ENCODE peak calls at places on chromosomes 2 and 18, in nine cellular contexts. One of them, this sample, is unnamed.

GRCh38 chr18:45628979-45629958 is 14.0 kb downstream of the SLC14A2 start:
- DNase-seq in left kidney: no peak
- DNase-seq in RCC 7860: no peak
- DNase-seq in PC-3: peak; percentile 4
- DNase-seq in COR-L47: no peak
- DNase-seq in caudate nucleus: no peak
- DNase-seq in activated naive CD8-positive, alpha-beta T cell treated with anti-CD3 and anti-CD28 coated beads for 36 hours: no peak
- DNase-seq in ELR: peak; percentile 52
- DNase-seq in A549: no peak
- DNase-seq in this sample: peak; percentile 68

GRCh38 chr2:98347298-98348065 is 1.2 kb downstream of the CNGA3 start:
- DNase-seq in left kidney: peak; percentile 24
- DNase-seq in RCC 7860: no peak
- DNase-seq in PC-3: no peak
- DNase-seq in COR-L47: no peak
- DNase-seq in caudate nucleus: no peak
- DNase-seq in activated naive CD8-positive, alpha-beta T cell treated with anti-CD3 and anti-CD28 coated beads for 36 hours: no peak
- DNase-seq in ELR: no peak
- DNase-seq in A549: no peak
- DNase-seq in this sample: no peak

GRCh38 chr2:215171151-215171550 is 32.7 kb upstream of the ABCA12 start:
- DNase-seq in left kidney: no peak
- DNase-seq in RCC 7860: no peak
- DNase-seq in PC-3: peak; percentile 53
- DNase-seq in COR-L47: peak; percentile 5
- DNase-seq in caudate nucleus: no peak
- DNase-seq in activated naive CD8-positive, alpha-beta T cell treated with anti-CD3 and anti-CD28 coated beads for 36 hours: no peak
- DNase-seq in ELR: peak; percentile 52
- DNase-seq in A549: no peak
- DNase-seq in this sample: peak; percentile 47

GRCh38 chr2:190844700-190845410 is 35.8 kb upstream of the GLS start:
- DNase-seq in left kidney: no peak
- DNase-seq in RCC 7860: peak; percentile 49
- DNase-seq in PC-3: no peak
- DNase-seq in COR-L47: no peak
- DNase-seq in caudate nucleus: no peak
- DNase-seq in activated naive CD8-positive, alpha-beta T cell treated with anti-CD3 and anti-CD28 coated beads for 36 hours: no peak
- DNase-seq in ELR: no peak
- DNase-seq in A549: no peak
- DNase-seq in this sample: no peak

GRCh38 chr18:6207119-6207518 is 207.6 kb downstream of the L3MBTL4 start:
- DNase-seq in left kidney: peak; percentile 11
- DNase-seq in RCC 7860: no peak
- DNase-seq in PC-3: peak; percentile 36
- DNase-seq in COR-L47: no peak
- DNase-seq in caudate nucleus: no peak
- DNase-seq in activated naive CD8-positive, alpha-beta T cell treated with anti-CD3 and anti-CD28 coated beads for 36 hours: no peak
- DNase-seq in ELR: no peak
- DNase-seq in A549: no peak
- DNase-seq in this sample: peak; percentile 9

GRCh38 chr2:144607899-144608477 is 88.1 kb upstream of the ZEB2 start:
- DNase-seq in left kidney: no peak
- DNase-seq in RCC 7860: no peak
- DNase-seq in PC-3: no peak
- DNase-seq in COR-L47: no peak
- DNase-seq in caudate nucleus: no peak
- DNase-seq in activated naive CD8-positive, alpha-beta T cell treated with anti-CD3 and anti-CD28 coated beads for 36 hours: no peak
- DNase-seq in ELR: no peak
- DNase-seq in A549: no peak
- DNase-seq in this sample: peak; percentile 48

GRCh38 chr2:44680983-44681481 is 260.5 kb upstream of the SIX3 start:
- DNase-seq in left kidney: peak; percentile 36
- DNase-seq in RCC 7860: no peak
- DNase-seq in PC-3: no peak
- DNase-seq in COR-L47: no peak
- DNase-seq in caudate nucleus: no peak
- DNase-seq in activated naive CD8-positive, alpha-beta T cell treated with anti-CD3 and anti-CD28 coated beads for 36 hours: no peak
- DNase-seq in ELR: no peak
- DNase-seq in A549: no peak
- DNase-seq in this sample: no peak

GRCh38 chr2:6824962-6825361 is 40.7 kb downstream of the CMPK2 start:
- DNase-seq in left kidney: no peak
- DNase-seq in RCC 7860: no peak
- DNase-seq in PC-3: no peak
- DNase-seq in COR-L47: no peak
- DNase-seq in caudate nucleus: no peak
- DNase-seq in activated naive CD8-positive, alpha-beta T cell treated with anti-CD3 and anti-CD28 coated beads for 36 hours: no peak
- DNase-seq in ELR: no peak
- DNase-seq in A549: no peak
- DNase-seq in this sample: peak; percentile 83

GRCh38 chr2:218322756-218323525 is 30.6 kb upstream of the TMBIM1 start:
- DNase-seq in left kidney: peak; percentile 97
- DNase-seq in RCC 7860: peak; percentile 93
- DNase-seq in PC-3: peak; percentile 54
- DNase-seq in COR-L47: peak; percentile 72
- DNase-seq in caudate nucleus: no peak
- DNase-seq in activated naive CD8-positive, alpha-beta T cell treated with anti-CD3 and anti-CD28 coated beads for 36 hours: peak; percentile 60
- DNase-seq in ELR: peak; percentile 72
- DNase-seq in A549: peak; percentile 84
- DNase-seq in this sample: peak; percentile 78

GRCh38 chr18:46007165-46007564 is 40.0 kb upstream of the EPG5 start:
- DNase-seq in left kidney: no peak
- DNase-seq in RCC 7860: no peak
- DNase-seq in PC-3: no peak
- DNase-seq in COR-L47: no peak
- DNase-seq in caudate nucleus: no peak
- DNase-seq in activated naive CD8-positive, alpha-beta T cell treated with anti-CD3 and anti-CD28 coated beads for 36 hours: no peak
- DNase-seq in ELR: no peak
- DNase-seq in A549: no peak
- DNase-seq in this sample: no peak

GRCh38 chr2:6924918-6925194 is 7.6 kb downstream of the RNF144A start:
- DNase-seq in left kidney: no peak
- DNase-seq in RCC 7860: no peak
- DNase-seq in PC-3: no peak
- DNase-seq in COR-L47: no peak
- DNase-seq in caudate nucleus: no peak
- DNase-seq in activated naive CD8-positive, alpha-beta T cell treated with anti-CD3 and anti-CD28 coated beads for 36 hours: no peak
- DNase-seq in ELR: no peak
- DNase-seq in A549: no peak
- DNase-seq in this sample: no peak

GRCh38 chr2:18267501-18267900 is 293.0 kb downstream of the RDH14 start:
- DNase-seq in left kidney: no peak
- DNase-seq in RCC 7860: peak; percentile 83
- DNase-seq in PC-3: no peak
- DNase-seq in COR-L47: no peak
- DNase-seq in caudate nucleus: no peak
- DNase-seq in activated naive CD8-positive, alpha-beta T cell treated with anti-CD3 and anti-CD28 coated beads for 36 hours: no peak
- DNase-seq in ELR: no peak
- DNase-seq in A549: no peak
- DNase-seq in this sample: peak; percentile 6

This sample was measured in EH.